ENCODE peak calls at places on chromosomes 1 and 21, in six cellular contexts. G is DND-41, U is ascending aorta, S is cardiac fibroblast, H is cardiac muscle cell, W is mammary epithelial cell. I is an unnamed sample.

GRCh38 chr1:182391362-182392044 is at the start of gene GLUL:
- DNase-seq in S (peak; percentile 96), H (peak; percentile 95), W (peak; percentile 88), G (peak; percentile 92), U (peak; percentile 96), I (peak; percentile 29)

GRCh38 chr1:11740258-11741192 is 4.6 kb downstream of the AGTRAP start:
- DNase-seq in H (no peak), U (no peak), G (peak; percentile 73), W (no peak), S (no peak), I (no peak)

GRCh38 chr1:85047472-85048295 is 616 bp downstream of the MCOLN3 start:
- DNase-seq in U (no peak), H (no peak), S (no peak), W (peak; percentile 1), G (no peak), I (no peak)

GRCh38 chr1:184340984-184341383 is 45.8 kb upstream of the C1orf21 start:
- DNase-seq in H (no peak), S (peak; percentile 5), U (no peak), G (no peak), W (no peak), I (no peak)

GRCh38 chr1:201270616-201271390 is 12.5 kb upstream of the PKP1 start:
- DNase-seq in S (no peak), U (no peak), W (no peak), H (no peak), G (no peak), I (no peak)

GRCh38 chr1:89781494-89782126 is 39.2 kb upstream of the LRRC8D start:
- DNase-seq in H (no peak), W (no peak), U (no peak), G (peak; percentile 76), S (no peak), I (no peak)

GRCh38 chr1:1703796-1704195 is 11.2 kb upstream of the SLC35E2B start:
- DNase-seq in W (no peak), G (no peak), S (no peak), U (peak; percentile 60), H (no peak), I (no peak)

GRCh38 chr1:28064064-28064463 is 24.3 kb downstream of the EYA3 start:
- DNase-seq in W (peak; percentile 47), H (no peak), U (no peak), S (peak; percentile 26), G (no peak), I (no peak)

GRCh38 chr1:156926175-156926574 is 5.7 kb downstream of the LRRC71 start:
- DNase-seq in S (peak; percentile 51), W (peak; percentile 85), G (peak; percentile 58), H (peak; percentile 42), U (no peak), I (no peak)

GRCh38 chr1:34671887-34672286 is 83.0 kb upstream of the GJB5 start:
- DNase-seq in U (no peak), H (no peak), W (no peak), G (no peak), S (no peak), I (no peak)

GRCh38 chr1:113605099-113605498 is 154.2 kb downstream of the PHTF1 start:
- DNase-seq in U (no peak), G (no peak), H (no peak), S (peak; percentile 1), W (no peak), I (no peak)

GRCh38 chr1:160354388-160354985 is 11.3 kb downstream of the NCSTN start:
- DNase-seq in W (no peak), G (peak; percentile 40), U (no peak), H (peak; percentile 48), S (peak; percentile 34), I (no peak)

DNA sequence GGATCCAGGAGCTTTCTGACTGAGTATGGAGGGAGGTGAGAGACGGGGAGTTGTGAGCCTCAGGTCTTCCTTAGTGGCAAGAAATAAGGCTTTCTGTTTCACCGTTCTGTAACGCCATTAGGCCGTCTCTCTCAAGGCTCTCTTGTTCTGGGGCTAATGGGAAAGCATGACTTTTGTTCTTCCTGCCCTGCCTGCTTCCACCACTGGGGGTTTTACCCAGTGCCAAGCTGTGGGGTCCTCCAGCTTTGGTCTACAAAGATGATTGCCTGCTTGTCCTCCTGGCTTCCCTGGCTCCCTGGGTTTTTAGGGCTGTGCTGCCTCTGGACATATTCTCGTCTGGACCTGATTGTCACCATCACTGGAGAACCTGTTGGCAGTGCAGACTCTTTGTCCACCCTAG is 74.8 kb upstream of the TINAGL1 start:
- DNase-seq in W (no peak), U (no peak), H (no peak), G (no peak), S (no peak), I (no peak)
- TF ChIP-seq CTCF in W (peak; percentile 14), U (no peak), H (peak; percentile 20), G (peak; percentile 59), S (peak; percentile 24), I (peak; percentile 14)

DNA sequence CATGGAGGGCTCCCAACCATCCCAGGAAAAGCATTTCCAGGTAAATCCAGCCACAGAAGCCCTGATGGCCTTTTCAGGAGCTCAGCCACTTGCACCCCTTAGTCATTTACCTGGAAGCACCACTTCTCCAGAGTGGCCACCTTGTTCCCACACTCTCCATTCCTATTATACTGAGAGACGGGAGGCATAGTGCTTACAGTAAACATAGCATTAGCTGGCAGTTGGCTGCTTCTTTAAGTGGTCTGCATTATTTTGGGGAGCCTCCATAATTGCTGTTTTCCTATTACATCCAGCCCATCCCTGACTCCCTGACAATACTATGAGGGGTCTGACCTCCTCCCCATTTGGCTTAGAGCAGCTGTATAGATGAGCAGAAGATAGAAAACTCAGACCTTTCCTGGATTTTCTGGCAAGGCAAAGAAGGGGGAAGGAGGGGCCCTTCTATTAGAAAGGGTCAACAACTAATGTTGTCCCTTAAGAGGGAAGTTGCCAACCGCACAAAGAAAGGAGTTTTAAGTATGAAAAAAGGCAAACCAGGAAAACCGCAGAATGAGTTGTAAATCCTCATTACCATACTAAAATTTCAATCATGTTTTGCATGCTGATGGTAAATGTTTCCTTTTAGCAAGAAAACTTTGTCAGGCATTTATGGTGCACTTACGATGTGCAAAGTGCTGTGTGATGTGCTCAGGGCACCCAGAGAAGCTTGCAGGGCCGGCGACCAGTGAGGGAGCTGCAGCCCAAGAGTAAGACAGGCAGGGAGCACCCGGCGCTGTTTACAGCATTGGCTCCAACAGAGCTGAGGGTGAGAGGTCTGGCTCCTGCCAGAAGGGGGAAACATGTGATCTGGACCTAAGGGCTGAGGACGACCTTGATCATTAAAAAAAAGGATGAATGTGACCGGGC is 167.3 kb downstream of the ZZZ3 start:
- DNase-seq in H (peak; percentile 69), S (peak; percentile 83), G (no peak), W (no peak), U (no peak), I (peak; percentile 46)
- TF ChIP-seq CTCF in H (peak; percentile 39), S (peak; percentile 36), G (no peak), W (peak; percentile 1), U (no peak), I (peak; percentile 33)

GRCh38 chr1:40782371-40782956 is 1.1 kb upstream of the KCNQ4 start:
- DNase-seq in S (no peak), W (no peak), H (peak; percentile 49), U (no peak), G (no peak), I (no peak)
- TF ChIP-seq CTCF in S (no peak), W (no peak), H (no peak), U (no peak), G (no peak), I (no peak)

GRCh38 chr1:78718566-78718965 is 68.9 kb downstream of the IFI44 start:
- DNase-seq in U (no peak), W (no peak), H (no peak), G (no peak), S (no peak), I (no peak)

GRCh38 chr1:78712467-78712866 is 62.8 kb downstream of the IFI44 start:
- DNase-seq in W (no peak), H (no peak), S (no peak), G (no peak), U (no peak), I (no peak)

GRCh38 chr1:78716186-78716585 is 66.6 kb downstream of the IFI44 start:
- DNase-seq in G (no peak), H (no peak), S (peak; percentile 56), U (no peak), W (no peak), I (peak; percentile 55)

GRCh38 chr1:78715181-78715661 is 65.6 kb downstream of the IFI44 start:
- DNase-seq in S (no peak), H (no peak), U (no peak), G (no peak), W (peak; percentile 77), I (no peak)

DNA sequence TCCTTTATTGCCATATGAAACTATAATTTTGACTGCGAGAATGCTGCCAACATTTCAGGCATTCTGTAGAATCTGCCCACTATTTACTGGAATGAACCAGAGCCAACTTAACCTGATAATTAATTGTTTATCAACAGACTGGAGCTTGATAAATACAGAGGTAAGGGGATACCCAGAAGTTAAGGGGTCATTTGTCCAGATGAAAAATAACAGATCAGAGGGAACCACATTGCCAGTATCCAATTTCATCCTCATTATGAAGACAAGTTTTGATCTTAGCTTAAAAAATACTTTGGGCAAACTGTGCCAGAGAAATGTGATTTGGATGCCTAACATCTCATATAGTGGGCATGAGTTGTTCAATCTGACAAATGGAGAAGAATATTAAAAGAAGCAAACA is 63.6 kb downstream of the IFI44 start:
- DNase-seq in H (no peak), S (no peak), W (no peak), U (no peak), G (no peak), I (no peak)
- TF ChIP-seq CTCF in H (no peak), S (no peak), W (no peak), U (no peak), G (no peak), I (no peak)

GRCh38 chr21:16082038-16082816 is 352.4 kb downstream of the USP25 start:
- DNase-seq in S (peak; percentile 57), G (no peak), U (no peak), W (no peak), H (peak; percentile 59), I (no peak)

GRCh38 chr21:16086936-16087335 is 357.2 kb downstream of the USP25 start:
- DNase-seq in G (no peak), U (no peak), H (peak; percentile 61), S (no peak), W (no peak), I (no peak)

GRCh38 chr21:16086121-16086520 is 356.3 kb downstream of the USP25 start:
- DNase-seq in G (no peak), W (no peak), H (no peak), U (no peak), S (no peak), I (no peak)

GRCh38 chr21:16085436-16085835 is 355.7 kb downstream of the USP25 start:
- DNase-seq in U (no peak), S (no peak), W (no peak), H (no peak), G (no peak), I (no peak)

GRCh38 chr21:16084776-16085364 is 355.1 kb downstream of the USP25 start:
- DNase-seq in U (peak; percentile 79), G (no peak), H (no peak), S (peak; percentile 44), W (no peak), I (no peak)
- TF ChIP-seq CTCF in U (no peak), G (no peak), H (no peak), S (no peak), W (no peak), I (no peak)

DNA sequence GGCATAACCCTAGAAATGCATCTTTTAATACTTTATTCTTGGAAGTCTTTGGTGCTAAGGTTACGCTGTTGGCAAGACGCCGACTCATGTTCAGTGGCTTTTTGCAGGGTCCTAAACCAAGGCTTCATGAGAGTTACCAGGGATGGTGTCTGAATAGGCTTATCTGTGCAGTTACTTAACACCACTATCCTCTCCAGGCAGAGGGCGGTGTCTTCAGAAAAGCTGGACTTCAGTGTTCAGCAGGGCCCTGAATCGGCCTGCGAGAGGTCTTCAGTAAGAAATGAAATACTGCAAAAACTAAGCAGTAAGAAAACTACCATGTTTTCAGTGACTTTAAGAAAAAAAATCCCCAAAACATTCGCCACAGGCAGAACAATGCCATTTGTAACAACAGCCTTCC is 58.3 kb downstream of the SIM2 start:
- DNase-seq in U (no peak), G (no peak), H (no peak), S (no peak), W (no peak), I (no peak)
- TF ChIP-seq CTCF in U (no peak), G (no peak), H (no peak), S (no peak), W (no peak), I (no peak)